ENCODE peak calls at places on chromosomes 7 and 10, in nine cellular contexts. J, W, M, I, U, Y, D, S and H are unnamed samples.
A peak's percentile ranks its signal among the peaks of the same experiment; 100 is the strongest.

GRCh38 chr10:80158598-80159127 is 26.1 kb downstream of the PLAC9 start:
- DNase-seq in J (peak; percentile 99), W (peak; percentile 75), M (peak; percentile 67), I (peak; percentile 82), U (peak; percentile 74), Y (peak; percentile 89), D (peak; percentile 62), S (peak; percentile 69), H (peak; percentile 96)

GRCh38 chr7:71770269-71770907 is 638.4 kb downstream of the GALNT17 start:
- DNase-seq in J (no peak), W (no peak), M (no peak), I (no peak), U (no peak), Y (no peak), D (no peak), S (no peak), H (no peak)

GRCh38 chr10:45257615-45258014 is 57.8 kb downstream of the OR13A1 start:
- DNase-seq in J (no peak), W (no peak), M (no peak), I (no peak), U (no peak), Y (no peak), D (no peak), S (no peak), H (no peak)

GRCh38 chr10:49609283-49610014 is 661 bp upstream of the SLC18A3 start:
- DNase-seq in J (no peak), W (no peak), M (no peak), I (no peak), U (no peak), Y (no peak), D (peak; percentile 49), S (peak; percentile 48), H (no peak)

GRCh38 chr7:116395125-116395791 is 104.3 kb upstream of the CAV2 start:
- DNase-seq in J (peak; percentile 94), W (peak; percentile 93), M (no peak), I (peak; percentile 69), U (no peak), Y (no peak), D (no peak), S (no peak), H (no peak)

GRCh38 chr10:96264938-96265337 is 6.4 kb downstream of the BLNK start:
- DNase-seq in J (no peak), W (no peak), M (no peak), I (no peak), U (no peak), Y (no peak), D (no peak), S (no peak), H (no peak)

GRCh38 chr7:140475747-140476333 is 3.5 kb downstream of the MKRN1 start:
- DNase-seq in J (peak; percentile 41), W (peak; percentile 73), M (peak; percentile 62), I (peak; percentile 31), U (peak; percentile 66), Y (no peak), D (no peak), S (no peak), H (peak; percentile 61)

GRCh38 chr7:90595801-90596683 is at the start of gene CDK14:
- DNase-seq in J (peak; percentile 53), W (peak; percentile 66), M (peak; percentile 81), I (peak; percentile 23), U (peak; percentile 83), Y (peak; percentile 90), D (peak; percentile 97), S (peak; percentile 74), H (peak; percentile 96)

GRCh38 chr10:77283326-77283725 is 354.3 kb downstream of the KCNMA1 start:
- DNase-seq in J (no peak), W (no peak), M (no peak), I (no peak), U (no peak), Y (no peak), D (no peak), S (no peak), H (no peak)

GRCh38 chr10:42691361-42692120 is 53.2 kb upstream of the ZNF33B start:
- DNase-seq in J (no peak), W (no peak), M (no peak), I (no peak), U (peak; percentile 75), Y (no peak), D (no peak), S (no peak), H (no peak)

GRCh38 chr10:113139695-113140094 is 189.6 kb downstream of the TCF7L2 start:
- DNase-seq in J (peak; percentile 32), W (no peak), M (no peak), I (no peak), U (no peak), Y (no peak), D (no peak), S (no peak), H (no peak)

GRCh38 chr10:67663449-67664087 is 32.4 kb downstream of the CTNNA3 start:
- DNase-seq in J (no peak), W (no peak), M (no peak), I (no peak), U (peak; percentile 21), Y (no peak), D (no peak), S (no peak), H (no peak)

GRCh38 chr7:128793184-128793552 is 1.4 kb downstream of the CCDC136 start:
- DNase-seq in J (no peak), W (no peak), M (no peak), I (no peak), U (no peak), Y (no peak), D (no peak), S (no peak), H (peak; percentile 67)

DNA sequence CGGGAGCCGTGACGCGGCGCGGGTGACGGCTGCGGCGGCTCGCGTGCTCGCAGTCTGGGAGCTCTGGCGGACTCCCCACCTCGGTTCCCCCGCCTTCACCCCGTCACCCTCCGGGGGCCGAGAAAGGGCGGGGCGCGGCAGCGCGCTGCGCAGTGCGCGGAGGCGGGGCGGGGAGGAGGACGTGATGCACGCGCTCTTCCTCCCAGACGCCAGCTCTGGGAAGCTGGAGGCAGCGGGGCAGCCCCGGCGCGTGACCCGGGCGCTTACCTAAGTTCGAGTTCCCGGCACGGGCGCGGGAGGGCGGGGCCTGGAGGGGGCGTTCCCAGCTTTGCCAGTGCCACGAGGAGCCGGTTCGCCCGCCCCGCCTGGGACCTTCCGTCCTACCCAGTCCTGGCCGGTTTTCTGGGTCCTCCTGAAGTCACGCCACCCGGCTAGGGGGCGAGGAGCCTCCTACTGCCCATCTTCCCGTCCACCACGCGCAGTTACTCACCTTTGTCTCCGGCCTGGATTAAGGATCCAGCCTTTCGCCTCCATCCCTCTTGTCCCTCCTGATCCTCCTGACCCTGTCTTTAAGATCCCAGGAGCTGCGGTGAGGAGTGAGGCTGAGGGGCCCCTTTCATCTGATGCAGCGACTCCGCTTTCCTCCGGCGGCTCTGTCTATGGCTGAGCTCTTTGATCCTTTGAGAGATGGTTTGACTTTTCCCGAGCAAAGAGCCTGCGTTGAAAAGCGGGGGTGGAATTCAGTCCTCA is 443 bp upstream of the NAMPT start:
- DNase-seq in J (peak; percentile 97), W (peak; percentile 77), M (peak; percentile 100), I (peak; percentile 96), U (peak; percentile 98), Y (peak; percentile 98), D (peak; percentile 100), S (peak; percentile 99), H (peak; percentile 99)
- TF ChIP-seq POLR2A in J (peak; percentile 80), W (peak; percentile 46), M (peak; percentile 77), I (peak; percentile 70), U (no peak), Y (no peak), D (peak; percentile 71), S (peak; percentile 75), H (peak; percentile 76)

GRCh38 chr7:55100962-55101327 is 82.1 kb downstream of the EGFR start:
- DNase-seq in J (no peak), W (no peak), M (no peak), I (no peak), U (no peak), Y (no peak), D (no peak), S (no peak), H (no peak)
- TF ChIP-seq POLR2A in J (no peak), W (no peak), M (no peak), I (no peak), U (no peak), Y (no peak), D (no peak), S (no peak), H (no peak)

GRCh38 chr7:5206686-5207085 is 16.7 kb downstream of the WIPI2 start:
- DNase-seq in J (no peak), W (no peak), M (no peak), I (no peak), U (no peak), Y (no peak), D (peak; percentile 13), S (no peak), H (no peak)

GRCh38 chr7:5203138-5203537 is 13.1 kb downstream of the WIPI2 start:
- DNase-seq in J (no peak), W (no peak), M (no peak), I (no peak), U (no peak), Y (no peak), D (no peak), S (no peak), H (no peak)

GRCh38 chr7:5210751-5211338 is 20.8 kb downstream of the WIPI2 start:
- DNase-seq in J (no peak), W (no peak), M (no peak), I (no peak), U (no peak), Y (no peak), D (peak; percentile 62), S (no peak), H (no peak)

GRCh38 chr7:5204546-5204945 is 14.5 kb downstream of the WIPI2 start:
- DNase-seq in J (no peak), W (no peak), M (no peak), I (no peak), U (no peak), Y (no peak), D (peak; percentile 16), S (no peak), H (no peak)

DNA sequence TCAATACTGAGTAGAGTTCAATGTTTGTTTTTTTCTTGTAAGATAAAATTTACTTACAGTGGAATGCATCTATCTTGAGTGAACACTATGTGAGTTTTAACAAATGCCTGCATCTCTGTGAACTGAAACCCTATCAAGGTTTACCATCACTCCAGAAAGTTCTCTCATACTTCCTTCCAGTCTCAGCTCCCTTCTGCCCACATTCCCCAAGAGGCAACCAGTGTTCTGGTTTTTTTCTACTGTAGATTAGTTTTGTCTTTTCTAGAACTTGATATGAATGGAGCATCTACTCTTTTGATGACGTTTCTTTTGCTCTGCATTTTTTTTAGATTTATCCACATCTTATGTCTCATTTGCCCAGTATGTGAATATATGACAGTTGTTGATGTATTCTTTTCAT is 17.1 kb downstream of the WIPI2 start:
- DNase-seq in J (no peak), W (no peak), M (no peak), I (no peak), U (no peak), Y (no peak), D (no peak), S (no peak), H (no peak)
- TF ChIP-seq POLR2A in J (no peak), W (no peak), M (no peak), I (no peak), U (no peak), Y (no peak), D (no peak), S (no peak), H (no peak)

DNA sequence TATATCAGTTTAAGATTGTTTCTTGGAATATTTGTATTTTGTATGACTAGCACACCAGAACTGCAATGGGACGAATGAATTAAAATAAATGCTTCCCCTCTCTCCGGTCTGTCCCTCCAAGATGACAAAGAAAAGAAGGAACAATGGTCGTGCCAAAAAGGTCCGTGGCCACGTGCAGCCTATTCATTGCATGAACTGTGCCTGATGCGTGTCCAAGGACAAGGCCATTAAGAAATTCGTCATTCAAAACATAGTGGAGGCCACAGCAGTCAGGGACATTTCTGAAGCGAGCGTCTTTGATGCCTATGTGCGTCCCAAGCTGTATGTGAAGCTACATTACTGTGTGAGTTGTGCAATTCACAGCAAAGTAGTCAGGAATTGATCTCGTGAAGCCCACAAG is 17.2 kb upstream of the PAPSS2 start:
- DNase-seq in J (no peak), W (no peak), M (no peak), I (no peak), U (no peak), Y (no peak), D (no peak), S (no peak), H (no peak)
- TF ChIP-seq POLR2A in J (no peak), W (no peak), M (no peak), I (no peak), U (no peak), Y (no peak), D (no peak), S (no peak), H (no peak)